ENCODE peak calls at places on chromosomes 1 and 21, in ten cellular contexts. Q is NCI-H1105 treated with DMSO at 0.1 percent for 48 hours; R is GM19239; I is stimulated activated CD8-positive, alpha-beta memory T cell treated with anti-CD3 and anti-CD28 coated beads, Interleukin-15, amount 100 ng/mL, for 4 hours; A is RWPE1; M is stimulated activated CD4-positive, alpha-beta T cell treated with anti-CD3 and anti-CD28 coated beads, Interleukin-1b, Interleukin-23, amount 100 ng/mL, for 24 hours; K is pulmonary artery endothelial cell; G is SJSA1; W is NCI-H774; S is NCI-H1092 treated with DMSO at 0.1 percent for 48 hours. Z is an unnamed sample.

GRCh38 chr1:211381481-211382181 is 55.0 kb downstream of the TRAF5 start:
- DNase-seq in Q (peak), R (no peak), I (no peak), A (no peak), M (no peak), K (no peak), G (no peak), W (no peak), S (no peak), Z (peak)

GRCh38 chr1:38569932-38570356 is 289.6 kb downstream of the RRAGC start:
- DNase-seq in Q (no peak), R (no peak), I (no peak), A (no peak), M (no peak), K (no peak), G (no peak), W (no peak), S (no peak), Z (no peak)

GRCh38 chr1:58982259-58982998 is 198.6 kb upstream of the JUN start:
- DNase-seq in Q (no peak), R (no peak), I (no peak), A (no peak), M (no peak), K (no peak), G (no peak), W (peak), S (peak), Z (no peak)

GRCh38 chr21:28311776-28312175 is 680.9 kb downstream of the LTN1 start:
- DNase-seq in Q (no peak), R (no peak), I (no peak), A (no peak), M (no peak), K (no peak), G (no peak), W (no peak), S (no peak), Z (peak)

GRCh38 chr21:46038871-46039397 is 57.4 kb downstream of the COL6A1 start:
- DNase-seq in Q (no peak), R (no peak), I (no peak), A (no peak), M (no peak), K (peak), G (peak), W (no peak), S (no peak), Z (peak)

GRCh38 chr1:177600936-177601335 is 368.9 kb downstream of the SEC16B start:
- DNase-seq in Q (no peak), R (no peak), I (no peak), A (no peak), M (no peak), K (no peak), G (no peak), W (no peak), S (peak), Z (no peak)

GRCh38 chr1:229028509-229028908 is 242.4 kb upstream of the RAB4A start:
- DNase-seq in Q (no peak), R (no peak), I (no peak), A (no peak), M (no peak), K (no peak), G (no peak), W (no peak), S (no peak), Z (no peak)

GRCh38 chr1:32500387-32501209 is 35.7 kb downstream of the ZBTB8B start:
- DNase-seq in Q (peak), R (peak), I (no peak), A (peak), M (peak), K (no peak), G (peak), W (peak), S (peak), Z (peak)

GRCh38 chr1:69451196-69451595 is 116.5 kb upstream of the LRRC7 start:
- DNase-seq in Q (no peak), R (no peak), I (no peak), A (no peak), M (no peak), K (no peak), G (no peak), W (no peak), S (no peak), Z (no peak)

GRCh38 chr1:116510361-116510760 is 60.5 kb downstream of the CD58 start:
- DNase-seq in Q (no peak), R (no peak), I (no peak), A (no peak), M (no peak), K (no peak), G (no peak), W (no peak), S (no peak), Z (no peak)

GRCh38 chr1:9705337-9706098 is 54.0 kb downstream of the PIK3CD start:
- DNase-seq in Q (no peak), R (no peak), I (no peak), A (no peak), M (no peak), K (no peak), G (no peak), W (no peak), S (no peak), Z (peak)

GRCh38 chr1:112232848-112233247 is 163.2 kb upstream of the CTTNBP2NL start:
- DNase-seq in Q (no peak), R (no peak), I (no peak), A (no peak), M (no peak), K (no peak), G (no peak), W (no peak), S (no peak), Z (no peak)

GRCh38 chr1:242140871-242141270 is 142.0 kb upstream of the MAP1LC3C start:
- DNase-seq in Q (no peak), R (no peak), I (no peak), A (no peak), M (no peak), K (no peak), G (no peak), W (no peak), S (no peak), Z (no peak)

GRCh38 chr1:33286451-33287185 is 30.3 kb downstream of the ZNF362 start:
- DNase-seq in Q (no peak), R (no peak), I (no peak), A (no peak), M (no peak), K (no peak), G (no peak), W (no peak), S (no peak), Z (no peak)

GRCh38 chr1:235892734-235893413 is 26.2 kb upstream of the LYST start:
- DNase-seq in Q (no peak), R (no peak), I (no peak), A (no peak), M (no peak), K (no peak), G (no peak), W (no peak), S (no peak), Z (no peak)

GRCh38 chr1:236150291-236150940 is 8.1 kb downstream of the GPR137B start:
- DNase-seq in Q (no peak), R (no peak), I (no peak), A (no peak), M (no peak), K (no peak), G (no peak), W (no peak), S (no peak), Z (no peak)

GRCh38 chr1:180539103-180539502 is 19.7 kb upstream of the OVAAL start:
- DNase-seq in Q (no peak), R (no peak), I (no peak), A (no peak), M (no peak), K (no peak), G (no peak), W (no peak), S (no peak), Z (no peak)

GRCh38 chr1:239566074-239566473 is 179.7 kb downstream of the CHRM3 start:
- DNase-seq in Q (no peak), R (no peak), I (no peak), A (peak), M (no peak), K (no peak), G (no peak), W (no peak), S (no peak), Z (peak)

GRCh38 chr1:94180650-94181049 is 56.7 kb downstream of the ARHGAP29 start:
- DNase-seq in Q (no peak), R (no peak), I (no peak), A (no peak), M (no peak), K (no peak), G (no peak), W (no peak), S (no peak), Z (peak)

GRCh38 chr21:31725202-31725840 is 6.6 kb downstream of the SCAF4 start:
- DNase-seq in Q (no peak), R (no peak), I (no peak), A (no peak), M (no peak), K (no peak), G (no peak), W (no peak), S (no peak), Z (no peak)

GRCh38 chr1:41109316-41110263 is 88.1 kb upstream of the SLFNL1 start:
- DNase-seq in Q (no peak), R (no peak), I (no peak), A (peak), M (no peak), K (peak), G (peak), W (no peak), S (no peak), Z (peak)

GRCh38 chr1:79551321-79551720 is 544.8 kb upstream of the ADGRL4 start:
- DNase-seq in Q (no peak), R (no peak), I (no peak), A (no peak), M (no peak), K (no peak), G (no peak), W (no peak), S (no peak), Z (no peak)

GRCh38 chr1:100362821-100363466 is 10.6 kb downstream of the CDC14A start:
- DNase-seq in Q (no peak), R (no peak), I (no peak), A (no peak), M (no peak), K (no peak), G (no peak), W (no peak), S (no peak), Z (no peak)

GRCh38 chr1:81596341-81596740 is 204.4 kb upstream of the ADGRL2 start:
- DNase-seq in Q (no peak), R (no peak), I (no peak), A (no peak), M (no peak), K (no peak), G (no peak), W (no peak), S (no peak), Z (no peak)

GRCh38 chr1:72623299-72623708 is 341.0 kb upstream of the NEGR1 start:
- DNase-seq in Q (peak), R (no peak), I (no peak), A (peak), M (no peak), K (no peak), G (no peak), W (peak), S (peak), Z (peak)

GRCh38 chr1:171441278-171441677 is 44.1 kb upstream of the PRRC2C start:
- DNase-seq in Q (no peak), R (no peak), I (no peak), A (peak), M (no peak), K (peak), G (no peak), W (no peak), S (no peak), Z (peak)

GRCh38 chr1:224872832-224873644 is 56.4 kb upstream of the DNAH14 start:
- DNase-seq in Q (no peak), R (no peak), I (no peak), A (no peak), M (no peak), K (no peak), G (no peak), W (no peak), S (no peak), Z (no peak)

GRCh38 chr1:157484573-157484972 is 67.7 kb downstream of the FCRL5 start:
- DNase-seq in Q (no peak), R (no peak), I (no peak), A (no peak), M (no peak), K (no peak), G (no peak), W (no peak), S (no peak), Z (no peak)

GRCh38 chr1:109894823-109895719 is 15.6 kb upstream of the CSF1 start:
- DNase-seq in Q (no peak), R (no peak), I (no peak), A (no peak), M (no peak), K (no peak), G (no peak), W (no peak), S (no peak), Z (no peak)

GRCh38 chr1:76726251-76726650 is 141.0 kb upstream of the ST6GALNAC5 start:
- DNase-seq in Q (no peak), R (no peak), I (no peak), A (no peak), M (no peak), K (no peak), G (no peak), W (no peak), S (no peak), Z (no peak)

GRCh38 chr1:28265577-28265976 is 6.3 kb downstream of the SESN2 start:
- DNase-seq in Q (no peak), R (no peak), I (no peak), A (no peak), M (no peak), K (no peak), G (no peak), W (no peak), S (no peak), Z (no peak)

GRCh38 chr1:204085876-204086275 is 13.0 kb downstream of the SOX13 start:
- DNase-seq in Q (no peak), R (no peak), I (no peak), A (no peak), M (no peak), K (no peak), G (no peak), W (no peak), S (no peak), Z (no peak)

GRCh38 chr1:55869050-55869449 is 653.9 kb upstream of the USP24 start:
- DNase-seq in Q (peak), R (no peak), I (no peak), A (no peak), M (no peak), K (no peak), G (no peak), W (peak), S (no peak), Z (no peak)

GRCh38 chr21:20739421-20739820 is 258.8 kb upstream of the NCAM2 start:
- DNase-seq in Q (no peak), R (no peak), I (no peak), A (peak), M (no peak), K (no peak), G (no peak), W (no peak), S (no peak), Z (peak)

GRCh38 chr1:64323054-64323453 is 119.6 kb downstream of the UBE2U start:
- DNase-seq in Q (no peak), R (no peak), I (no peak), A (no peak), M (no peak), K (no peak), G (no peak), W (no peak), S (no peak), Z (peak)

GRCh38 chr1:26181586-26182371 is 4.5 kb downstream of the CNKSR1 start:
- DNase-seq in Q (no peak), R (no peak), I (no peak), A (peak), M (no peak), K (no peak), G (no peak), W (no peak), S (no peak), Z (peak)

Z was measured in ELR.